ENCODE peak calls at places on chromosomes 6 and 20, in eight cellular contexts. Y, N, T, V, M, P, F and Z are unnamed samples.

GRCh38 chr20:47136782-47137181 is 219.7 kb downstream of the ZMYND8 start:
- DNase-seq in Y (no peak), T (no peak), V (no peak), N (no peak), M (no peak), F (no peak), P (no peak), Z (no peak)

GRCh38 chr6:4543596-4543995 is 232.6 kb upstream of the CDYL start:
- DNase-seq in N (no peak), M (no peak), Y (no peak), P (no peak), T (no peak), F (no peak), V (no peak), Z (no peak)

GRCh38 chr6:12941422-12941821 is 224.9 kb downstream of the PHACTR1 start:
- DNase-seq in M (no peak), N (no peak), V (no peak), Y (no peak), T (no peak), F (peak; percentile 13), P (no peak), Z (no peak)

GRCh38 chr20:52746190-52746589 is 226.0 kb upstream of the TSHZ2 start:
- DNase-seq in M (no peak), N (no peak), V (no peak), F (no peak), Y (no peak), T (no peak), P (no peak), Z (no peak)

GRCh38 chr6:156778615-156779205 is 1.5 kb downstream of the ARID1B start:
- DNase-seq in Y (peak; percentile 72), N (peak; percentile 30), F (peak; percentile 52), T (peak; percentile 60), M (no peak), V (no peak), P (no peak), Z (no peak)

GRCh38 chr6:113903666-113904330 is 46.7 kb downstream of the MARCKS start:
- DNase-seq in Y (no peak), P (no peak), V (no peak), T (no peak), M (peak; percentile 52), N (peak; percentile 10), F (no peak), Z (no peak)

GRCh38 chr6:156953478-156954146 is 176.4 kb downstream of the ARID1B start:
- DNase-seq in M (peak; percentile 97), V (peak; percentile 80), P (peak; percentile 17), Y (no peak), N (peak; percentile 93), F (peak; percentile 90), T (no peak), Z (no peak)

GRCh38 chr6:25882066-25882496 is 8.0 kb upstream of the SLC17A3 start:
- DNase-seq in Y (peak; percentile 45), M (no peak), P (no peak), F (no peak), T (no peak), V (no peak), N (no peak), Z (no peak)

GRCh38 chr6:15793288-15793687 is 130.5 kb upstream of the DTNBP1 start:
- DNase-seq in M (peak; percentile 27), T (no peak), N (peak; percentile 35), P (no peak), Y (no peak), V (no peak), F (peak; percentile 32), Z (no peak)